ENCODE peak calls at places on chromosomes 1 and 21, in nine cellular contexts. One of them, this sample, is unnamed.

GRCh38 chr21:41466024-41466820 is 40.2 kb downstream of the MX1 start:
- DNase-seq in dorsolateral prefrontal cortex: no peak
- DNase-seq in breast epithelium: no peak
- DNase-seq in psoas muscle: no peak
- DNase-seq in fibroblast of mammary gland: no peak
- DNase-seq in fibroblast of lung: peak; percentile 55
- DNase-seq in hepatocyte: no peak
- DNase-seq in right atrium auricular region: no peak
- DNase-seq in pancreas: no peak
- DNase-seq in this sample: no peak

GRCh38 chr1:67211589-67212563 is 45.6 kb downstream of the IL23R start:
- DNase-seq in dorsolateral prefrontal cortex: no peak
- DNase-seq in breast epithelium: no peak
- DNase-seq in psoas muscle: no peak
- DNase-seq in fibroblast of mammary gland: peak; percentile 36
- DNase-seq in fibroblast of lung: peak; percentile 23
- DNase-seq in hepatocyte: peak; percentile 70
- DNase-seq in right atrium auricular region: no peak
- DNase-seq in pancreas: peak; percentile 21
- DNase-seq in this sample: peak; percentile 58

GRCh38 chr1:16716691-16717173 is 23.6 kb upstream of the RNU1-4 start:
- DNase-seq in dorsolateral prefrontal cortex: no peak
- DNase-seq in breast epithelium: peak; percentile 42
- DNase-seq in psoas muscle: peak; percentile 11
- DNase-seq in fibroblast of mammary gland: no peak
- DNase-seq in fibroblast of lung: no peak
- DNase-seq in hepatocyte: peak; percentile 3
- DNase-seq in right atrium auricular region: no peak
- DNase-seq in pancreas: peak; percentile 24
- DNase-seq in this sample: no peak

GRCh38 chr1:19310720-19311502 is 1.0 kb downstream of the AKR7A2 start:
- DNase-seq in dorsolateral prefrontal cortex: no peak
- DNase-seq in breast epithelium: no peak
- DNase-seq in psoas muscle: no peak
- DNase-seq in fibroblast of mammary gland: no peak
- DNase-seq in fibroblast of lung: no peak
- DNase-seq in hepatocyte: no peak
- DNase-seq in right atrium auricular region: no peak
- DNase-seq in pancreas: no peak
- DNase-seq in this sample: peak; percentile 16

GRCh38 chr1:226624526-226624925 is 76.0 kb downstream of the STUM start:
- DNase-seq in dorsolateral prefrontal cortex: no peak
- DNase-seq in breast epithelium: peak; percentile 86
- DNase-seq in psoas muscle: no peak
- DNase-seq in fibroblast of mammary gland: peak; percentile 38
- DNase-seq in fibroblast of lung: peak; percentile 23
- DNase-seq in hepatocyte: no peak
- DNase-seq in right atrium auricular region: no peak
- DNase-seq in pancreas: no peak
- DNase-seq in this sample: peak; percentile 77

GRCh38 chr1:248841702-248842395 is 3.8 kb downstream of the ZNF672 start:
- DNase-seq in dorsolateral prefrontal cortex: no peak
- DNase-seq in breast epithelium: no peak
- DNase-seq in psoas muscle: peak; percentile 42
- DNase-seq in fibroblast of mammary gland: peak; percentile 76
- DNase-seq in fibroblast of lung: peak; percentile 46
- DNase-seq in hepatocyte: peak; percentile 54
- DNase-seq in right atrium auricular region: no peak
- DNase-seq in pancreas: peak; percentile 46
- DNase-seq in this sample: peak; percentile 77

GRCh38 chr1:196660912-196661311 is 9.1 kb downstream of the CFH start:
- DNase-seq in dorsolateral prefrontal cortex: no peak
- DNase-seq in breast epithelium: no peak
- DNase-seq in psoas muscle: no peak
- DNase-seq in fibroblast of mammary gland: peak; percentile 41
- DNase-seq in fibroblast of lung: peak; percentile 17
- DNase-seq in hepatocyte: peak; percentile 49
- DNase-seq in right atrium auricular region: no peak
- DNase-seq in pancreas: no peak
- DNase-seq in this sample: peak; percentile 64

GRCh38 chr1:213119794-213120193 is 68.8 kb downstream of the RPS6KC1 start:
- DNase-seq in dorsolateral prefrontal cortex: no peak
- DNase-seq in breast epithelium: no peak
- DNase-seq in psoas muscle: no peak
- DNase-seq in fibroblast of mammary gland: no peak
- DNase-seq in fibroblast of lung: no peak
- DNase-seq in hepatocyte: no peak
- DNase-seq in right atrium auricular region: no peak
- DNase-seq in pancreas: no peak
- DNase-seq in this sample: no peak

GRCh38 chr1:9410737-9411297 is 118.1 kb downstream of the SPSB1 start:
- DNase-seq in dorsolateral prefrontal cortex: no peak
- DNase-seq in breast epithelium: no peak
- DNase-seq in psoas muscle: no peak
- DNase-seq in fibroblast of mammary gland: peak; percentile 65
- DNase-seq in fibroblast of lung: peak; percentile 78
- DNase-seq in hepatocyte: peak; percentile 58
- DNase-seq in right atrium auricular region: no peak
- DNase-seq in pancreas: no peak
- DNase-seq in this sample: peak; percentile 82

GRCh38 chr1:161215079-161215478 is at the start of gene FCER1G:
- DNase-seq in dorsolateral prefrontal cortex: no peak
- DNase-seq in breast epithelium: no peak
- DNase-seq in psoas muscle: peak; percentile 45
- DNase-seq in fibroblast of mammary gland: no peak
- DNase-seq in fibroblast of lung: no peak
- DNase-seq in hepatocyte: no peak
- DNase-seq in right atrium auricular region: peak; percentile 69
- DNase-seq in pancreas: no peak
- DNase-seq in this sample: no peak
- H3K4me3 ChIP-seq in dorsolateral prefrontal cortex: no peak within 1 kb of the TSS
- H3K4me3 ChIP-seq in breast epithelium: peak within 1 kb of the TSS; percentile 13
- H3K4me3 ChIP-seq in psoas muscle: peak within 1 kb of the TSS; percentile 42
- H3K4me3 ChIP-seq in fibroblast of mammary gland: no peak within 1 kb of the TSS
- H3K4me3 ChIP-seq in fibroblast of lung: no peak within 1 kb of the TSS
- H3K4me3 ChIP-seq in hepatocyte: no peak within 1 kb of the TSS
- H3K4me3 ChIP-seq in right atrium auricular region: peak within 1 kb of the TSS; percentile 4
- H3K4me3 ChIP-seq in pancreas: no peak within 1 kb of the TSS
- H3K4me3 ChIP-seq in this sample: no peak within 1 kb of the TSS

GRCh38 chr1:14095001-14095400 is 395.0 kb downstream of the PRDM2 start:
- DNase-seq in dorsolateral prefrontal cortex: no peak
- DNase-seq in breast epithelium: no peak
- DNase-seq in psoas muscle: no peak
- DNase-seq in fibroblast of mammary gland: peak; percentile 25
- DNase-seq in fibroblast of lung: peak; percentile 6
- DNase-seq in hepatocyte: peak; percentile 28
- DNase-seq in right atrium auricular region: no peak
- DNase-seq in pancreas: peak; percentile 21
- DNase-seq in this sample: no peak
- TF ChIP-seq CTCF in dorsolateral prefrontal cortex: peak; percentile 53
- TF ChIP-seq CTCF in breast epithelium: no peak
- TF ChIP-seq CTCF in psoas muscle: no peak
- TF ChIP-seq CTCF in fibroblast of mammary gland: peak; percentile 46
- TF ChIP-seq CTCF in fibroblast of lung: peak; percentile 18
- TF ChIP-seq CTCF in hepatocyte: peak; percentile 49
- TF ChIP-seq CTCF in right atrium auricular region: no peak
- TF ChIP-seq CTCF in pancreas: peak; percentile 35
- TF ChIP-seq CTCF in this sample: peak; percentile 3

DNA sequence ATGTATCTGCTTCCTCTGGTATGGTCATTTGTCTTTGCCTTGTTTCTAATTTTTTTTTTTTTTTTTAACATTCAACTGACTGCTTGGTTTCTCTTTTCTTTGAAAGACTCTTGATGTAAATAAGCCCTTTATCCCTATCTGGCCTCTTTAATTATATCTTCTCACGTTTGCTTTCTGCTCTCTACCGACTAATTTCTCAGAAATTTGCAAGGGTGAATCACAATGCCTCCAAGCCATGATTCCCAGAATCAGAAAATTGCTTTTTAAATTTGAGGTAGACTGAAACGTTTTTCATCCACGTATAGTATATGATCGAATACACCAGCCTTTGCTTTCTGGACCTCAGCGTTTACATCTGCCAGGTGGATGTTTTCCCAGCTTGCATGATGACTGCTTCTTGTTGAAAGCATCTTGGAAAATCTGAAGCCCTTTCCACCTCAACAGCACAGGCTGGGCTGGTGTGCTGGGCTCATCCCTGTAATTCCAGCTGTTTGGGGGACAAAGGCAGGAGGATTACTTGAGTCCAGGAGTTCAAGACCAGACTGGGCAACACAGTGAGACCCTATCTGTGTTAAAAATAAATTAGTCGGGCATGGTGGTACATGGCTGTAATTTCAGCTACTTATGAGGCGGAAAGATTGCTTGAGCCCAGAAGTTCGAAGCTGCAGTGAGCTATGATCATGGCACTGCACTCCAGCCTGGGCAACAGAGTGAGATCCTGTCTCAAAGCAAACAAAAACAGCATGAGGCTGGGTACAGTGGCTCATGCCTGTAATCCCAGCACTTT is 35.0 kb upstream of the GPR137B start:
- DNase-seq in dorsolateral prefrontal cortex: no peak
- DNase-seq in breast epithelium: no peak
- DNase-seq in psoas muscle: no peak
- DNase-seq in fibroblast of mammary gland: no peak
- DNase-seq in fibroblast of lung: no peak
- DNase-seq in hepatocyte: no peak
- DNase-seq in right atrium auricular region: no peak
- DNase-seq in pancreas: no peak
- DNase-seq in this sample: no peak
- H3K4me3 ChIP-seq in dorsolateral prefrontal cortex: no peak overlapping the region
- H3K4me3 ChIP-seq in breast epithelium: no peak overlapping the region
- H3K4me3 ChIP-seq in psoas muscle: no peak overlapping the region
- H3K4me3 ChIP-seq in fibroblast of mammary gland: no peak overlapping the region
- H3K4me3 ChIP-seq in fibroblast of lung: no peak overlapping the region
- H3K4me3 ChIP-seq in hepatocyte: no peak overlapping the region
- H3K4me3 ChIP-seq in right atrium auricular region: no peak overlapping the region
- H3K4me3 ChIP-seq in pancreas: no peak overlapping the region
- H3K4me3 ChIP-seq in this sample: no peak overlapping the region

GRCh38 chr1:7218210-7218832 is 433.1 kb downstream of the CAMTA1 start:
- DNase-seq in dorsolateral prefrontal cortex: no peak
- DNase-seq in breast epithelium: no peak
- DNase-seq in psoas muscle: no peak
- DNase-seq in fibroblast of mammary gland: peak; percentile 61
- DNase-seq in fibroblast of lung: peak; percentile 27
- DNase-seq in hepatocyte: peak; percentile 47
- DNase-seq in right atrium auricular region: no peak
- DNase-seq in pancreas: peak; percentile 46
- DNase-seq in this sample: peak; percentile 62
- TF ChIP-seq CTCF in dorsolateral prefrontal cortex: peak; percentile 62
- TF ChIP-seq CTCF in breast epithelium: peak; percentile 69
- TF ChIP-seq CTCF in psoas muscle: peak; percentile 81
- TF ChIP-seq CTCF in fibroblast of mammary gland: peak; percentile 76
- TF ChIP-seq CTCF in fibroblast of lung: peak; percentile 86
- TF ChIP-seq CTCF in hepatocyte: peak; percentile 70
- TF ChIP-seq CTCF in right atrium auricular region: peak; percentile 39
- TF ChIP-seq CTCF in pancreas: no peak
- TF ChIP-seq CTCF in this sample: peak; percentile 67

GRCh38 chr1:165371588-165372235 is 15.2 kb upstream of the LMX1A start:
- DNase-seq in dorsolateral prefrontal cortex: no peak
- DNase-seq in breast epithelium: no peak
- DNase-seq in psoas muscle: no peak
- DNase-seq in fibroblast of mammary gland: no peak
- DNase-seq in fibroblast of lung: peak; percentile 15
- DNase-seq in hepatocyte: no peak
- DNase-seq in right atrium auricular region: no peak
- DNase-seq in pancreas: no peak
- DNase-seq in this sample: peak; percentile 47

GRCh38 chr1:165376811-165377153 is 20.3 kb upstream of the LMX1A start:
- DNase-seq in dorsolateral prefrontal cortex: no peak
- DNase-seq in breast epithelium: no peak
- DNase-seq in psoas muscle: no peak
- DNase-seq in fibroblast of mammary gland: no peak
- DNase-seq in fibroblast of lung: no peak
- DNase-seq in hepatocyte: no peak
- DNase-seq in right atrium auricular region: no peak
- DNase-seq in pancreas: no peak
- DNase-seq in this sample: no peak

GRCh38 chr1:165376041-165376810 is 19.7 kb upstream of the LMX1A start:
- DNase-seq in dorsolateral prefrontal cortex: peak; percentile 53
- DNase-seq in breast epithelium: peak; percentile 86
- DNase-seq in psoas muscle: peak; percentile 88
- DNase-seq in fibroblast of mammary gland: peak; percentile 96
- DNase-seq in fibroblast of lung: peak; percentile 87
- DNase-seq in hepatocyte: peak; percentile 87
- DNase-seq in right atrium auricular region: peak; percentile 90
- DNase-seq in pancreas: peak; percentile 49
- DNase-seq in this sample: peak; percentile 96

DNA sequence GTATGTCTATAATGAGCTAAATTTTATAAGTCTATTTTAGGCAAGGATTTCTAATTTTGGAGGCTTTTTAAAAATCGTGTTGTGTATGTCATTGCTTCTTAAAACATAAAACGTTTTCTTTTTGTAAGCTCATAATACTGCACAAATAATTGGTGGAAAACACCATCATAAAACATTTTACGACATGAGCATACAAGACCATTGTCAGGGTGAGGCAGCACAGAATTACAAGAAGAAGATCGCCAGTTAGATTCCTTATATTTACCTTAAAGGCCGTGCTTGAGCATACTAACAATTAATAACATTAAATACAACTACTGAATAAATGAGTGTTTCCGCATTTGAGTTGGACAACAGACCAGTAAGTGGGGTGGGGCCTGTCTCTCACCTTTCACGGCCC is 19.1 kb upstream of the LMX1A start:
- DNase-seq in dorsolateral prefrontal cortex: no peak
- DNase-seq in breast epithelium: no peak
- DNase-seq in psoas muscle: no peak
- DNase-seq in fibroblast of mammary gland: no peak
- DNase-seq in fibroblast of lung: no peak
- DNase-seq in hepatocyte: no peak
- DNase-seq in right atrium auricular region: no peak
- DNase-seq in pancreas: no peak
- DNase-seq in this sample: no peak
- H3K4me3 ChIP-seq in dorsolateral prefrontal cortex: peak overlapping the region; percentile 58
- H3K4me3 ChIP-seq in breast epithelium: peak overlapping the region; percentile 53
- H3K4me3 ChIP-seq in psoas muscle: peak overlapping the region; percentile 63
- H3K4me3 ChIP-seq in fibroblast of mammary gland: no peak overlapping the region
- H3K4me3 ChIP-seq in fibroblast of lung: no peak overlapping the region
- H3K4me3 ChIP-seq in hepatocyte: peak overlapping the region; percentile 40
- H3K4me3 ChIP-seq in right atrium auricular region: peak overlapping the region; percentile 34
- H3K4me3 ChIP-seq in pancreas: no peak overlapping the region
- H3K4me3 ChIP-seq in this sample: peak overlapping the region; percentile 34